ENCODE peak calls at places on chromosomes 13 and 19, in six cellular contexts. F, V, Z, L, B and N are unnamed samples.

GRCh38 chr13:111526922-111527321 is 206.5 kb downstream of the TEX29 start:
- DNase-seq in F (no peak), B (no peak), V (no peak), Z (no peak), L (no peak), N (no peak)

GRCh38 chr13:114063545-114064515 is 68.6 kb downstream of the RASA3 start:
- DNase-seq in F (peak), V (no peak), Z (no peak), B (no peak), L (no peak), N (no peak)

GRCh38 chr13:46992383-46992952 is 95.6 kb upstream of the HTR2A start:
- DNase-seq in F (no peak), Z (no peak), V (no peak), B (no peak), L (no peak), N (no peak)

GRCh38 chr13:97743946-97744345 is 209.5 kb upstream of the IPO5 start:
- DNase-seq in F (peak), L (no peak), B (no peak), V (no peak), Z (no peak), N (no peak)

GRCh38 chr19:48992571-48993174 is 436 bp downstream of the GYS1 start:
- DNase-seq in B (peak), V (no peak), Z (no peak), F (no peak), L (no peak), N (no peak)

GRCh38 chr19:44794610-44795009 is 14.3 kb upstream of the BCAM start:
- DNase-seq in B (no peak), Z (no peak), L (no peak), F (no peak), V (no peak), N (no peak)

GRCh38 chr13:30972888-30973377 is 40.5 kb downstream of the TEX26 start:
- DNase-seq in F (peak), Z (no peak), B (no peak), L (no peak), V (no peak), N (no peak)

GRCh38 chr13:113122571-113123225 is at the start of gene F10:
- DNase-seq in B (peak), Z (no peak), F (peak), L (no peak), V (no peak), N (no peak)

GRCh38 chr13:57409121-57409520 is 222.4 kb upstream of the PCDH17 start:
- DNase-seq in V (peak), Z (no peak), F (no peak), B (peak), L (no peak), N (no peak)

GRCh38 chr19:52735734-52736133 is 890 bp upstream of the ZNF611 start:
- DNase-seq in Z (no peak), F (no peak), L (no peak), B (peak), V (no peak), N (no peak)

GRCh38 chr13:27978301-27978968 is 9.3 kb upstream of the CDX2 start:
- DNase-seq in L (no peak), F (no peak), Z (no peak), V (no peak), B (no peak), N (no peak)

GRCh38 chr13:32031815-32032345 is 306 bp downstream of the FRY start:
- DNase-seq in B (no peak), Z (no peak), L (no peak), V (no peak), F (no peak), N (no peak)

GRCh38 chr19:51771369-51771768 is 10.4 kb downstream of the FPR2 start:
- DNase-seq in Z (no peak), L (no peak), B (no peak), F (no peak), V (no peak), N (no peak)

GRCh38 chr19:53977429-53977990 is 13.9 kb upstream of the CACNG6 start:
- DNase-seq in F (peak), V (peak), B (peak), Z (no peak), L (peak), N (peak)

GRCh38 chr19:14735915-14736314 is 42.4 kb downstream of the ADGRE2 start:
- DNase-seq in B (no peak), V (no peak), Z (no peak), L (no peak), F (no peak), N (no peak)